ENCODE peak calls at places on chromosome 4, in six cellular contexts. One of them, this sample, is unnamed.

GRCh38 chr4:2287594-2287915 is 25.6 kb upstream of the MXD4 start:
- DNase-seq in Peyer's patch: peak; percentile 40
- DNase-seq in testis: no peak
- DNase-seq in lower leg skin: no peak
- DNase-seq in esophagus muscularis mucosa: no peak
- DNase-seq in uterus: no peak
- DNase-seq in this sample: no peak

GRCh38 chr4:188023682-188024081 is 28.1 kb downstream of the ZFP42 start:
- DNase-seq in Peyer's patch: no peak
- DNase-seq in testis: no peak
- DNase-seq in lower leg skin: no peak
- DNase-seq in uterus: no peak
- DNase-seq in esophagus muscularis mucosa: no peak
- DNase-seq in this sample: no peak

GRCh38 chr4:176545886-176546285 is 226.1 kb downstream of the SPCS3 start:
- DNase-seq in Peyer's patch: no peak
- DNase-seq in uterus: no peak
- DNase-seq in esophagus muscularis mucosa: no peak
- DNase-seq in testis: no peak
- DNase-seq in lower leg skin: no peak
- DNase-seq in this sample: no peak

GRCh38 chr4:13248621-13249298 is 235.4 kb downstream of the RAB28 start:
- DNase-seq in lower leg skin: no peak
- DNase-seq in esophagus muscularis mucosa: no peak
- DNase-seq in testis: no peak
- DNase-seq in uterus: no peak
- DNase-seq in Peyer's patch: no peak
- DNase-seq in this sample: no peak

GRCh38 chr4:88012652-88013051 is 5.2 kb downstream of the PKD2 start:
- DNase-seq in uterus: no peak
- DNase-seq in esophagus muscularis mucosa: no peak
- DNase-seq in testis: no peak
- DNase-seq in Peyer's patch: no peak
- DNase-seq in lower leg skin: no peak
- DNase-seq in this sample: no peak

GRCh38 chr4:188432328-188432727 is 293.1 kb downstream of the TRIML1 start:
- DNase-seq in Peyer's patch: no peak
- DNase-seq in lower leg skin: no peak
- DNase-seq in esophagus muscularis mucosa: peak; percentile 53
- DNase-seq in testis: no peak
- DNase-seq in uterus: no peak
- DNase-seq in this sample: no peak

GRCh38 chr4:2958446-2958845 is 4.8 kb downstream of the NOP14 start:
- DNase-seq in esophagus muscularis mucosa: no peak
- DNase-seq in testis: no peak
- DNase-seq in Peyer's patch: no peak
- DNase-seq in uterus: no peak
- DNase-seq in lower leg skin: no peak
- DNase-seq in this sample: no peak

GRCh38 chr4:53900275-53900649 is 164.1 kb downstream of the CHIC2 start:
- DNase-seq in esophagus muscularis mucosa: no peak
- DNase-seq in lower leg skin: no peak
- DNase-seq in testis: no peak
- DNase-seq in uterus: no peak
- DNase-seq in Peyer's patch: no peak
- DNase-seq in this sample: no peak

GRCh38 chr4:160831165-160831922 is 1332.5 kb downstream of the FSTL5 start:
- DNase-seq in esophagus muscularis mucosa: no peak
- DNase-seq in testis: no peak
- DNase-seq in Peyer's patch: no peak
- DNase-seq in uterus: no peak
- DNase-seq in lower leg skin: no peak
- DNase-seq in this sample: no peak

GRCh38 chr4:42397635-42398447 is 553 bp downstream of the SHISA3 start:
- DNase-seq in uterus: no peak
- DNase-seq in lower leg skin: no peak
- DNase-seq in esophagus muscularis mucosa: no peak
- DNase-seq in Peyer's patch: no peak
- DNase-seq in testis: no peak
- DNase-seq in this sample: peak; percentile 24

GRCh38 chr4:34878961-34879360 is 1365.4 kb downstream of the ARAP2 start:
- DNase-seq in lower leg skin: no peak
- DNase-seq in uterus: no peak
- DNase-seq in Peyer's patch: no peak
- DNase-seq in esophagus muscularis mucosa: no peak
- DNase-seq in testis: no peak
- DNase-seq in this sample: no peak

GRCh38 chr4:85724801-85725548 is 250.0 kb downstream of the ARHGAP24 start:
- DNase-seq in esophagus muscularis mucosa: no peak
- DNase-seq in lower leg skin: no peak
- DNase-seq in Peyer's patch: no peak
- DNase-seq in uterus: no peak
- DNase-seq in testis: no peak
- DNase-seq in this sample: no peak

GRCh38 chr4:73508651-73509050 is 27.1 kb downstream of the AFM start:
- DNase-seq in Peyer's patch: peak; percentile 55
- DNase-seq in testis: no peak
- DNase-seq in lower leg skin: no peak
- DNase-seq in uterus: no peak
- DNase-seq in esophagus muscularis mucosa: no peak
- DNase-seq in this sample: no peak

GRCh38 chr4:119132306-119132705 is 3.3 kb upstream of the MYOZ2 start:
- DNase-seq in testis: no peak
- DNase-seq in esophagus muscularis mucosa: no peak
- DNase-seq in uterus: no peak
- DNase-seq in lower leg skin: no peak
- DNase-seq in Peyer's patch: no peak
- DNase-seq in this sample: no peak

GRCh38 chr4:44118971-44119680 is 329.5 kb downstream of the KCTD8 start:
- DNase-seq in Peyer's patch: no peak
- DNase-seq in lower leg skin: no peak
- DNase-seq in uterus: no peak
- DNase-seq in testis: no peak
- DNase-seq in esophagus muscularis mucosa: no peak
- DNase-seq in this sample: no peak

GRCh38 chr4:47704693-47705325 is 133.1 kb downstream of the CORIN start:
- DNase-seq in lower leg skin: no peak
- DNase-seq in esophagus muscularis mucosa: no peak
- DNase-seq in Peyer's patch: no peak
- DNase-seq in uterus: no peak
- DNase-seq in testis: peak; percentile 42
- DNase-seq in this sample: no peak

GRCh38 chr4:924107-925096 is 7.7 kb downstream of the GAK start:
- DNase-seq in uterus: no peak
- DNase-seq in lower leg skin: peak; percentile 84
- DNase-seq in testis: no peak
- DNase-seq in Peyer's patch: peak; percentile 70
- DNase-seq in esophagus muscularis mucosa: no peak
- DNase-seq in this sample: no peak

GRCh38 chr4:8278421-8279287 is 9.1 kb downstream of the HTRA3 start:
- DNase-seq in Peyer's patch: no peak
- DNase-seq in uterus: peak; percentile 78
- DNase-seq in testis: no peak
- DNase-seq in lower leg skin: no peak
- DNase-seq in esophagus muscularis mucosa: no peak
- DNase-seq in this sample: peak; percentile 61

GRCh38 chr4:22179124-22179874 is 230.7 kb upstream of the KCNIP4 start:
- DNase-seq in uterus: no peak
- DNase-seq in Peyer's patch: no peak
- DNase-seq in testis: no peak
- DNase-seq in lower leg skin: no peak
- DNase-seq in esophagus muscularis mucosa: no peak
- DNase-seq in this sample: no peak

GRCh38 chr4:56655627-56656345 is 25.3 kb downstream of the HOPX start:
- DNase-seq in esophagus muscularis mucosa: no peak
- DNase-seq in uterus: no peak
- DNase-seq in testis: no peak
- DNase-seq in Peyer's patch: peak; percentile 48
- DNase-seq in lower leg skin: no peak
- DNase-seq in this sample: no peak

GRCh38 chr4:149521611-149522010 is 294.0 kb downstream of the IQCM start:
- DNase-seq in uterus: no peak
- DNase-seq in lower leg skin: no peak
- DNase-seq in esophagus muscularis mucosa: no peak
- DNase-seq in Peyer's patch: peak; percentile 60
- DNase-seq in testis: no peak
- DNase-seq in this sample: no peak

DNA sequence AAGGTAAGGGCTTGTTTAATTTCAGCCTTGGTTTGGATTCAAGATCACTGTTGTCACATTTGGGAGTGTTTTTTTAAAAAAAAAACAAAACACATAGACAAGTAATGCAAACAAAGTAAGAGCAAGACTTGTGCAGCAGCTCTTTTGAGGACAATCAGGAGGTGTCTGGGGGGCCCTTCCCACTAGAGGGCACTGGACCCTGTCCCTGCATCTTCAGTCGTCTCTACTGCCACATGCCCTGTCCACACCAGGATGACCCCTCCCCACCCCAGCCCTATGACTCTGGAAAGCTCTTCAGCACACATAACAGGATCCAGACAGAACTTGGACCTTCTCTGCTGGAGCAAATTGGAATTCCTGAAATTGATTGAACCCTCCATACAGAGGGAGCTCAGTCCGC is 71.0 kb downstream of the USP46 start:
- DNase-seq in esophagus muscularis mucosa: peak; percentile 74
- DNase-seq in Peyer's patch: no peak
- DNase-seq in uterus: peak; percentile 24
- DNase-seq in testis: peak; percentile 46
- DNase-seq in lower leg skin: no peak
- DNase-seq in this sample: peak; percentile 23
- TF ChIP-seq CTCF in esophagus muscularis mucosa: peak; percentile 51
- TF ChIP-seq CTCF in Peyer's patch: no peak
- TF ChIP-seq CTCF in uterus: no peak
- TF ChIP-seq CTCF in testis: no peak
- TF ChIP-seq CTCF in lower leg skin: no peak
- TF ChIP-seq CTCF in this sample: peak; percentile 39

GRCh38 chr4:102828497-102828808 is 1.1 kb upstream of the UBE2D3 start:
- DNase-seq in esophagus muscularis mucosa: no peak
- DNase-seq in Peyer's patch: no peak
- DNase-seq in lower leg skin: no peak
- DNase-seq in testis: no peak
- DNase-seq in uterus: no peak
- DNase-seq in this sample: no peak

GRCh38 chr4:102827674-102828496 is 534 bp upstream of the UBE2D3 start:
- DNase-seq in Peyer's patch: peak; percentile 100
- DNase-seq in esophagus muscularis mucosa: peak; percentile 100
- DNase-seq in uterus: peak; percentile 100
- DNase-seq in lower leg skin: peak; percentile 100
- DNase-seq in testis: peak; percentile 100
- DNase-seq in this sample: peak; percentile 100

GRCh38 chr4:102825261-102826071 is 1.9 kb downstream of the UBE2D3 start:
- DNase-seq in lower leg skin: peak; percentile 86
- DNase-seq in Peyer's patch: no peak
- DNase-seq in uterus: peak; percentile 32
- DNase-seq in esophagus muscularis mucosa: no peak
- DNase-seq in testis: peak; percentile 70
- DNase-seq in this sample: peak; percentile 42

GRCh38 chr4:102826105-102826889 is 1.1 kb downstream of the UBE2D3 start:
- DNase-seq in lower leg skin: no peak
- DNase-seq in uterus: no peak
- DNase-seq in testis: no peak
- DNase-seq in esophagus muscularis mucosa: peak; percentile 92
- DNase-seq in Peyer's patch: no peak
- DNase-seq in this sample: no peak

GRCh38 chr4:102826890-102827673 is at the start of gene UBE2D3:
- DNase-seq in lower leg skin: peak; percentile 99
- DNase-seq in uterus: peak; percentile 96
- DNase-seq in testis: peak; percentile 93
- DNase-seq in esophagus muscularis mucosa: peak; percentile 98
- DNase-seq in Peyer's patch: peak; percentile 97
- DNase-seq in this sample: peak; percentile 94
- TF ChIP-seq POLR2A in lower leg skin: no peak
- TF ChIP-seq POLR2A in uterus: peak; percentile 50
- TF ChIP-seq POLR2A in testis: peak; percentile 55
- TF ChIP-seq POLR2A in esophagus muscularis mucosa: peak; percentile 88
- TF ChIP-seq POLR2A in Peyer's patch: peak; percentile 77
- TF ChIP-seq POLR2A in this sample: peak; percentile 67

GRCh38 chr4:76252271-76252653 is 741 bp downstream of the FAM47E start:
- DNase-seq in testis: no peak
- DNase-seq in Peyer's patch: no peak
- DNase-seq in esophagus muscularis mucosa: no peak
- DNase-seq in uterus: no peak
- DNase-seq in lower leg skin: no peak
- DNase-seq in this sample: no peak

GRCh38 chr4:76253511-76253910 is 2.0 kb downstream of the FAM47E start:
- DNase-seq in Peyer's patch: no peak
- DNase-seq in lower leg skin: no peak
- DNase-seq in esophagus muscularis mucosa: no peak
- DNase-seq in testis: no peak
- DNase-seq in uterus: no peak
- DNase-seq in this sample: no peak

GRCh38 chr4:76250962-76251361 is 559 bp upstream of the FAM47E start:
- DNase-seq in Peyer's patch: no peak
- DNase-seq in testis: no peak
- DNase-seq in esophagus muscularis mucosa: no peak
- DNase-seq in lower leg skin: no peak
- DNase-seq in uterus: no peak
- DNase-seq in this sample: no peak

GRCh38 chr4:76256032-76256431 is 4.5 kb downstream of the FAM47E start:
- DNase-seq in esophagus muscularis mucosa: no peak
- DNase-seq in Peyer's patch: no peak
- DNase-seq in testis: no peak
- DNase-seq in uterus: no peak
- DNase-seq in lower leg skin: no peak
- DNase-seq in this sample: no peak

GRCh38 chr4:76251448-76252270 is at the start of gene FAM47E:
- DNase-seq in esophagus muscularis mucosa: no peak
- DNase-seq in testis: peak; percentile 90
- DNase-seq in uterus: peak; percentile 41
- DNase-seq in Peyer's patch: peak; percentile 86
- DNase-seq in lower leg skin: peak; percentile 92
- DNase-seq in this sample: peak; percentile 80
- TF ChIP-seq CTCF in esophagus muscularis mucosa: peak; percentile 55
- TF ChIP-seq CTCF in testis: no peak
- TF ChIP-seq CTCF in uterus: peak; percentile 47
- TF ChIP-seq CTCF in Peyer's patch: no peak
- TF ChIP-seq CTCF in lower leg skin: no peak
- TF ChIP-seq CTCF in this sample: no peak

DNA sequence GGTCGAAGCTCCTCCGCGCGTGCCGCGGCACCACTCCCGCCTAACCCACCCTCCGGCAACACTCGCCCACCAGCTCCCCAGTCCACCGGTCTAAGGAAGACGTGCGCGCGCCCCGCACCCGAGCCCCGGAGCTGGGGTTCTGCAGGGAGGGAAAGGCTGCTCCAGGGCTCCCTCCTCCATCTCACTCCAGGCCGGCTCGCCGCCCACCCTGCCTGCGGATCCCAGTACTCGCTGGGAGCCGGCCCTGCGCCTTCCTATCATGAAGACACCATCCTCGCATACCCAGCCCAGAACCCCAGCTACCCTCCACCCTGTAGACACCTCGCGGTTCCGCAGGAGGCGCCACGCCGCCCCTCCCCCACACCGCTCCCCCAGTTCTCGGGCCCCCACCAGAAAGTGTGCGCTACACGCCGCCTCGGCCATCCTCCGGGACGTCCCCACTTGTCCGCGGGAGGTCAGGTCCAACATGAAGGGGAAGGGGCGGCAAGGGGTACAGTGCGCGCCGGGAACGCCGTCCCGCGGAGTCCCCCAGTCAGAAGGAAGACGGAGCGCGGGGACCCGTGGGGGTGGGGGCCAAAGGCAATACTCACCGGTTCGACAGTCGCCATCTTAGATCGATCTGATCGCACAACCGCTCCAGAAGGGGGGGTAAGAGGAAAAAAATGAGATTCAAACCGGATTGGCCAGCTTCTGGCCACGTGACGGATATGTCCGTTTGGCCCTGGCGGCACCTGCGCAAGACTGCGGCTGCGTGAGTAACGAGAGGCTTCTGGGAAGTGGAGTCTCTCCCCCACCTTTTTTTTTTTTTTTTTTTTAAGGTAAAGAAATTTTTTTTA is at the start of gene EIF4E:
- DNase-seq in testis: peak; percentile 97
- DNase-seq in lower leg skin: peak; percentile 99
- DNase-seq in uterus: peak; percentile 98
- DNase-seq in Peyer's patch: peak; percentile 99
- DNase-seq in esophagus muscularis mucosa: peak; percentile 98
- DNase-seq in this sample: peak; percentile 99
- TF ChIP-seq POLR2A in testis: no peak
- TF ChIP-seq POLR2A in lower leg skin: no peak
- TF ChIP-seq POLR2A in uterus: peak; percentile 32
- TF ChIP-seq POLR2A in Peyer's patch: no peak
- TF ChIP-seq POLR2A in esophagus muscularis mucosa: no peak
- TF ChIP-seq POLR2A in this sample: no peak

This sample was measured in adrenal gland.